ENCODE peak calls at places on chromosomes 11 and 22, in seven cellular contexts. One of them, this sample, is unnamed.

GRCh38 chr11:93908689-93909088 is 58.3 kb upstream of the VSTM5 start:
- DNase-seq in trophoblast cell: peak
- DNase-seq in aorta: no peak
- DNase-seq in lung: no peak
- DNase-seq in Caco-2: no peak
- DNase-seq in cardiac muscle cell: peak
- DNase-seq in IMR-90: peak
- DNase-seq in this sample: peak

GRCh38 chr11:62752177-62752785 is 1.7 kb downstream of the ZBTB3 start:
- DNase-seq in Caco-2: no peak
- DNase-seq in IMR-90: no peak
- DNase-seq in trophoblast cell: peak
- DNase-seq in lung: no peak
- DNase-seq in aorta: no peak
- DNase-seq in cardiac muscle cell: no peak
- DNase-seq in this sample: no peak

GRCh38 chr11:69138265-69138664 is 17.5 kb upstream of the SMIM38 start:
- DNase-seq in cardiac muscle cell: peak
- DNase-seq in Caco-2: peak
- DNase-seq in trophoblast cell: no peak
- DNase-seq in lung: no peak
- DNase-seq in IMR-90: peak
- DNase-seq in aorta: no peak
- DNase-seq in this sample: peak

GRCh38 chr11:121426476-121427454 is 25.3 kb upstream of the SORL1 start:
- DNase-seq in IMR-90: no peak
- DNase-seq in trophoblast cell: peak
- DNase-seq in aorta: peak
- DNase-seq in cardiac muscle cell: no peak
- DNase-seq in Caco-2: peak
- DNase-seq in lung: no peak
- DNase-seq in this sample: no peak

GRCh38 chr22:17369553-17370035 is 334 bp downstream of the CECR2 start:
- DNase-seq in IMR-90: no peak
- DNase-seq in aorta: no peak
- DNase-seq in lung: no peak
- DNase-seq in cardiac muscle cell: peak
- DNase-seq in trophoblast cell: no peak
- DNase-seq in Caco-2: peak
- DNase-seq in this sample: no peak

GRCh38 chr11:134120143-134120850 is 51.4 kb downstream of the JAM3 start:
- DNase-seq in cardiac muscle cell: peak
- DNase-seq in lung: no peak
- DNase-seq in Caco-2: no peak
- DNase-seq in trophoblast cell: no peak
- DNase-seq in aorta: peak
- DNase-seq in IMR-90: peak
- DNase-seq in this sample: peak

GRCh38 chr11:108886608-108887007 is 221.7 kb downstream of the DDX10 start:
- DNase-seq in trophoblast cell: no peak
- DNase-seq in Caco-2: no peak
- DNase-seq in aorta: no peak
- DNase-seq in lung: no peak
- DNase-seq in IMR-90: peak
- DNase-seq in cardiac muscle cell: no peak
- DNase-seq in this sample: no peak

GRCh38 chr11:73652046-73652730 is 5.8 kb downstream of the PLEKHB1 start:
- DNase-seq in cardiac muscle cell: peak
- DNase-seq in IMR-90: no peak
- DNase-seq in aorta: no peak
- DNase-seq in Caco-2: no peak
- DNase-seq in trophoblast cell: no peak
- DNase-seq in lung: no peak
- DNase-seq in this sample: peak

GRCh38 chr11:126072141-126072741 is 9.6 kb upstream of the CDON start:
- DNase-seq in IMR-90: no peak
- DNase-seq in trophoblast cell: no peak
- DNase-seq in lung: no peak
- DNase-seq in cardiac muscle cell: no peak
- DNase-seq in aorta: no peak
- DNase-seq in Caco-2: no peak
- DNase-seq in this sample: no peak

GRCh38 chr11:23932485-23932898 is 564.4 kb upstream of the LUZP2 start:
- DNase-seq in Caco-2: no peak
- DNase-seq in IMR-90: peak
- DNase-seq in aorta: no peak
- DNase-seq in trophoblast cell: no peak
- DNase-seq in lung: no peak
- DNase-seq in cardiac muscle cell: peak
- DNase-seq in this sample: peak

GRCh38 chr11:497565-498296 is 9.3 kb downstream of the RNH1 start:
- DNase-seq in IMR-90: no peak
- DNase-seq in lung: no peak
- DNase-seq in trophoblast cell: no peak
- DNase-seq in aorta: peak
- DNase-seq in Caco-2: no peak
- DNase-seq in cardiac muscle cell: no peak
- DNase-seq in this sample: no peak

GRCh38 chr11:117484159-117484558 is 156.5 kb downstream of the CEP164 start:
- DNase-seq in trophoblast cell: no peak
- DNase-seq in aorta: no peak
- DNase-seq in Caco-2: no peak
- DNase-seq in lung: no peak
- DNase-seq in cardiac muscle cell: no peak
- DNase-seq in IMR-90: no peak
- DNase-seq in this sample: no peak

GRCh38 chr22:42799462-42800405 is 57.3 kb downstream of the ARFGAP3 start:
- DNase-seq in trophoblast cell: no peak
- DNase-seq in lung: no peak
- DNase-seq in IMR-90: no peak
- DNase-seq in cardiac muscle cell: no peak
- DNase-seq in Caco-2: no peak
- DNase-seq in aorta: no peak
- DNase-seq in this sample: peak

GRCh38 chr22:42279425-42280020 is 9.1 kb upstream of the TCF20 start:
- DNase-seq in lung: no peak
- DNase-seq in IMR-90: no peak
- DNase-seq in aorta: no peak
- DNase-seq in trophoblast cell: no peak
- DNase-seq in Caco-2: no peak
- DNase-seq in cardiac muscle cell: no peak
- DNase-seq in this sample: no peak

GRCh38 chr11:107018274-107018901 is at the start of gene GUCY1A2:
- DNase-seq in aorta: peak
- DNase-seq in IMR-90: no peak
- DNase-seq in lung: no peak
- DNase-seq in trophoblast cell: no peak
- DNase-seq in cardiac muscle cell: peak
- DNase-seq in Caco-2: no peak
- DNase-seq in this sample: no peak

GRCh38 chr11:86116386-86116726 is 47.5 kb upstream of the PICALM start:
- DNase-seq in IMR-90: peak
- DNase-seq in lung: no peak
- DNase-seq in trophoblast cell: no peak
- DNase-seq in cardiac muscle cell: peak
- DNase-seq in Caco-2: no peak
- DNase-seq in aorta: no peak
- DNase-seq in this sample: peak

GRCh38 chr11:34840736-34841386 is 75.3 kb downstream of the APIP start:
- DNase-seq in aorta: peak
- DNase-seq in trophoblast cell: no peak
- DNase-seq in IMR-90: peak
- DNase-seq in Caco-2: peak
- DNase-seq in lung: peak
- DNase-seq in cardiac muscle cell: peak
- DNase-seq in this sample: peak

GRCh38 chr11:96388891-96389603 is 665 bp downstream of the CCDC82 start:
- DNase-seq in trophoblast cell: no peak
- DNase-seq in IMR-90: no peak
- DNase-seq in Caco-2: no peak
- DNase-seq in aorta: no peak
- DNase-seq in cardiac muscle cell: no peak
- DNase-seq in lung: no peak
- DNase-seq in this sample: no peak

GRCh38 chr22:44573451-44573850 is 75.4 kb upstream of the RTL6 start:
- DNase-seq in Caco-2: no peak
- DNase-seq in cardiac muscle cell: no peak
- DNase-seq in lung: no peak
- DNase-seq in trophoblast cell: no peak
- DNase-seq in IMR-90: no peak
- DNase-seq in aorta: no peak
- DNase-seq in this sample: no peak

GRCh38 chr11:88421530-88421929 is 84.0 kb upstream of the CTSC start:
- DNase-seq in IMR-90: peak
- DNase-seq in trophoblast cell: peak
- DNase-seq in aorta: no peak
- DNase-seq in lung: peak
- DNase-seq in cardiac muscle cell: peak
- DNase-seq in Caco-2: no peak
- DNase-seq in this sample: peak

GRCh38 chr11:134725211-134725610 is 313.2 kb upstream of the B3GAT1 start:
- DNase-seq in IMR-90: no peak
- DNase-seq in aorta: no peak
- DNase-seq in Caco-2: no peak
- DNase-seq in cardiac muscle cell: no peak
- DNase-seq in lung: no peak
- DNase-seq in trophoblast cell: no peak
- DNase-seq in this sample: no peak

GRCh38 chr11:34219279-34219678 is 113.8 kb downstream of the NAT10 start:
- DNase-seq in IMR-90: no peak
- DNase-seq in lung: no peak
- DNase-seq in Caco-2: no peak
- DNase-seq in cardiac muscle cell: no peak
- DNase-seq in aorta: no peak
- DNase-seq in trophoblast cell: no peak
- DNase-seq in this sample: no peak

GRCh38 chr11:107576497-107577086 is 11.1 kb upstream of the ALKBH8 start:
- DNase-seq in IMR-90: peak
- DNase-seq in Caco-2: peak
- DNase-seq in trophoblast cell: peak
- DNase-seq in cardiac muscle cell: peak
- DNase-seq in aorta: peak
- DNase-seq in lung: peak
- DNase-seq in this sample: no peak

GRCh38 chr22:26589845-26590524 is at the start of gene TPST2:
- DNase-seq in aorta: peak
- DNase-seq in Caco-2: peak
- DNase-seq in IMR-90: peak
- DNase-seq in lung: peak
- DNase-seq in trophoblast cell: peak
- DNase-seq in cardiac muscle cell: peak
- DNase-seq in this sample: peak

DNA sequence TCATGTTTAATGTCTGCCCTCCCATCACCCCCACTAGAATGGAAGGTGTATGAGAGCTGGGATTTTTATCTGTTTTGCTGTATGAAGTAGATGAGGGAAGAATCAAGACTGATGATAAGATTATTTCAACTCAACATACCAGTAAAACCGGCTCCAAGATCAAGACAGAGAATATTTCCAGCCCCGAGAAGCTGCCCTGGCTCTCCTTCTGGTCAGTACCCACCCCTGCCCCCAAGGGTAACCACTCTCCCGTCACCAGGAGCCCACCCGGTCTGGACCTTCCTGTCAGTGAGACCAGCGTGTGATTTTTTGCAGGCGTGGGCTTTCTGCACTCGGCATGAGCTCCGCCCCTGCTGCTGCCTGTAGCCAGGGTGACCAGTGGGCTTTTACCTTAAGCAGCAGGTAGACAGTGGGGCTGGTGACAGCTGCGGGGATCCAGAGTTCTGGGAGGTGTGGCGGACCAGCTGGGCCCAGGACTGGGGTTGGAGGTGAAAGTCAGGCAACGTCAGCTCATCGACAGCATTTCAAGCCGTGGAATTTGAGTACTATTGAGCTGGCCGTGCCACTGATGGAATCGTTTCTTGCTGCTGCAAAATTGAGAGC is 25.6 kb downstream of the RPL3 start:
- DNase-seq in cardiac muscle cell: no peak
- DNase-seq in trophoblast cell: peak
- DNase-seq in IMR-90: no peak
- DNase-seq in lung: no peak
- DNase-seq in aorta: no peak
- DNase-seq in Caco-2: no peak
- DNase-seq in this sample: no peak
- H3K4me3 ChIP-seq in cardiac muscle cell: no peak
- H3K4me3 ChIP-seq in trophoblast cell: no peak
- H3K4me3 ChIP-seq in IMR-90: no peak
- H3K4me3 ChIP-seq in lung: no peak
- H3K4me3 ChIP-seq in aorta: no peak
- H3K4me3 ChIP-seq in Caco-2: no peak
- H3K4me3 ChIP-seq in this sample: no peak

GRCh38 chr22:39623603-39624500 is 53.3 kb downstream of the CACNA1I start:
- DNase-seq in aorta: no peak
- DNase-seq in IMR-90: no peak
- DNase-seq in trophoblast cell: no peak
- DNase-seq in Caco-2: no peak
- DNase-seq in lung: no peak
- DNase-seq in cardiac muscle cell: no peak
- DNase-seq in this sample: no peak
- H3K4me3 ChIP-seq in aorta: no peak
- H3K4me3 ChIP-seq in IMR-90: no peak
- H3K4me3 ChIP-seq in trophoblast cell: no peak
- H3K4me3 ChIP-seq in Caco-2: no peak
- H3K4me3 ChIP-seq in lung: no peak
- H3K4me3 ChIP-seq in cardiac muscle cell: no peak
- H3K4me3 ChIP-seq in this sample: no peak

GRCh38 chr11:12668166-12668565 is 6.1 kb upstream of the TEAD1 start:
- DNase-seq in IMR-90: no peak
- DNase-seq in trophoblast cell: no peak
- DNase-seq in cardiac muscle cell: no peak
- DNase-seq in Caco-2: no peak
- DNase-seq in aorta: no peak
- DNase-seq in lung: no peak
- DNase-seq in this sample: peak
- H3K4me3 ChIP-seq in IMR-90: no peak
- H3K4me3 ChIP-seq in trophoblast cell: no peak
- H3K4me3 ChIP-seq in cardiac muscle cell: no peak
- H3K4me3 ChIP-seq in Caco-2: no peak
- H3K4me3 ChIP-seq in aorta: no peak
- H3K4me3 ChIP-seq in lung: no peak
- H3K4me3 ChIP-seq in this sample: no peak

GRCh38 chr11:31981457-31981856 is 109.4 kb upstream of the RCN1 start:
- DNase-seq in trophoblast cell: no peak
- DNase-seq in IMR-90: no peak
- DNase-seq in lung: no peak
- DNase-seq in cardiac muscle cell: no peak
- DNase-seq in Caco-2: no peak
- DNase-seq in aorta: no peak
- DNase-seq in this sample: no peak

GRCh38 chr11:31986201-31986889 is 104.5 kb upstream of the RCN1 start:
- DNase-seq in IMR-90: no peak
- DNase-seq in cardiac muscle cell: no peak
- DNase-seq in aorta: no peak
- DNase-seq in Caco-2: no peak
- DNase-seq in trophoblast cell: no peak
- DNase-seq in lung: no peak
- DNase-seq in this sample: no peak

GRCh38 chr11:31987118-31988005 is 103.5 kb upstream of the RCN1 start:
- DNase-seq in trophoblast cell: no peak
- DNase-seq in lung: no peak
- DNase-seq in IMR-90: no peak
- DNase-seq in cardiac muscle cell: no peak
- DNase-seq in aorta: no peak
- DNase-seq in Caco-2: no peak
- DNase-seq in this sample: no peak
- H3K4me3 ChIP-seq in trophoblast cell: no peak
- H3K4me3 ChIP-seq in lung: no peak
- H3K4me3 ChIP-seq in IMR-90: no peak
- H3K4me3 ChIP-seq in cardiac muscle cell: no peak
- H3K4me3 ChIP-seq in aorta: no peak
- H3K4me3 ChIP-seq in Caco-2: no peak
- H3K4me3 ChIP-seq in this sample: no peak